ENCODE peak calls at places on chromosomes 1 and 21, in four cellular contexts. I is HepG2, E is GM12878, S is K562. Q is an unnamed sample.

GRCh38 chr1:153277852-153278251 is 18.4 kb downstream of the LORICRIN start:
- DNase-seq in I (peak), E (no peak), S (peak), Q (peak)

GRCh38 chr1:109399326-109399957 is 1.7 kb upstream of the SORT1 start:
- DNase-seq in I (peak), E (no peak), S (peak), Q (no peak)

GRCh38 chr1:99598738-99599411 is 47.0 kb upstream of the PALMD start:
- DNase-seq in I (no peak), E (no peak), S (peak), Q (no peak)

GRCh38 chr1:25487628-25488027 is 55.8 kb upstream of the LDLRAP1 start:
- DNase-seq in I (peak), E (no peak), S (peak), Q (no peak)

GRCh38 chr1:37808369-37809319 is 636 bp upstream of the YRDC start:
- DNase-seq in I (no peak), E (no peak), S (peak), Q (peak)

GRCh38 chr21:25837545-25838263 is 102.9 kb downstream of the GABPA start:
- DNase-seq in I (no peak), E (no peak), S (no peak), Q (no peak)

GRCh38 chr1:91478693-91479234 is 21.9 kb upstream of the CDC7 start:
- DNase-seq in I (no peak), E (no peak), S (no peak), Q (no peak)

GRCh38 chr1:56123421-56123820 is 455.9 kb downstream of the PLPP3 start:
- DNase-seq in I (no peak), E (no peak), S (no peak), Q (no peak)

GRCh38 chr1:154856049-154856448 is 14.0 kb downstream of the KCNN3 start:
- DNase-seq in I (no peak), E (no peak), S (no peak), Q (peak)

GRCh38 chr1:6614019-6614952 is 755 bp downstream of the PHF13 start:
- DNase-seq in I (no peak), E (no peak), S (peak), Q (peak)

GRCh38 chr21:28247454-28248020 is 745.1 kb downstream of the LTN1 start:
- DNase-seq in I (no peak), E (no peak), S (no peak), Q (no peak)

GRCh38 chr1:207309775-207310273 is 11.7 kb upstream of the CD55 start:
- DNase-seq in I (peak), E (no peak), S (peak), Q (no peak)

GRCh38 chr1:86233406-86233805 is 76.8 kb upstream of the COL24A1 start:
- DNase-seq in I (no peak), E (no peak), S (no peak), Q (no peak)

GRCh38 chr1:213996320-213997022 is 8.7 kb downstream of the PROX1 start:
- DNase-seq in I (no peak), E (no peak), S (no peak), Q (no peak)

GRCh38 chr1:197876894-197877293 is 25.5 kb upstream of the C1orf53 start:
- DNase-seq in I (no peak), E (no peak), S (no peak), Q (no peak)

GRCh38 chr1:55695151-55695550 is 480.0 kb upstream of the USP24 start:
- DNase-seq in I (no peak), E (no peak), S (no peak), Q (no peak)

GRCh38 chr21:37546949-37547614 is 180.5 kb downstream of the DYRK1A start:
- DNase-seq in I (no peak), E (no peak), S (peak), Q (no peak)

GRCh38 chr1:100400332-100400933 is 48.1 kb downstream of the CDC14A start:
- DNase-seq in I (peak), E (no peak), S (peak), Q (no peak)

GRCh38 chr1:244454412-244454811 is 2.7 kb upstream of the ADSS2 start:
- DNase-seq in I (no peak), E (no peak), S (no peak), Q (no peak)

GRCh38 chr1:185342672-185343259 is 25.7 kb upstream of the IVNS1ABP start:
- DNase-seq in I (peak), E (no peak), S (no peak), Q (no peak)

GRCh38 chr1:228782662-228783414 is 47.6 kb downstream of the RHOU start:
- DNase-seq in I (peak), E (no peak), S (no peak), Q (no peak)

GRCh38 chr1:41683681-41684500 is 199.4 kb upstream of the EDN2 start:
- DNase-seq in I (no peak), E (no peak), S (peak), Q (no peak)

GRCh38 chr1:940121-941026 is 16.7 kb downstream of the SAMD11 start:
- DNase-seq in I (peak), E (no peak), S (peak), Q (no peak)

GRCh38 chr1:22250724-22251123 is 107.8 kb upstream of the WNT4 start:
- DNase-seq in I (no peak), E (no peak), S (no peak), Q (no peak)

GRCh38 chr1:221724931-221725605 is 16.8 kb downstream of the DUSP10 start:
- DNase-seq in I (no peak), E (no peak), S (no peak), Q (no peak)

GRCh38 chr21:29194847-29195246 is 64.4 kb downstream of the MAP3K7CL start:
- DNase-seq in I (peak), E (no peak), S (no peak), Q (no peak)

GRCh38 chr1:201488817-201489581 is 17.9 kb downstream of the CSRP1 start:
- DNase-seq in I (no peak), E (no peak), S (no peak), Q (no peak)

GRCh38 chr1:239997160-239997514 is 94.5 kb upstream of the FMN2 start:
- DNase-seq in I (no peak), E (no peak), S (no peak), Q (no peak)

GRCh38 chr1:24888971-24889670 is 41.0 kb downstream of the RUNX3 start:
- DNase-seq in I (no peak), E (no peak), S (no peak), Q (no peak)

GRCh38 chr21:25635310-25635709 is 3.7 kb upstream of the JAM2 start:
- DNase-seq in I (no peak), E (no peak), S (peak), Q (no peak)

GRCh38 chr1:211328866-211329265 is 2.2 kb downstream of the TRAF5 start:
- DNase-seq in I (no peak), E (no peak), S (no peak), Q (no peak)

GRCh38 chr1:156813750-156814570 is 2.7 kb downstream of the SH2D2A start:
- DNase-seq in I (peak), E (no peak), S (peak), Q (peak)

GRCh38 chr1:192357904-192358303 is 41.1 kb downstream of the RGS21 start:
- DNase-seq in I (no peak), E (no peak), S (no peak), Q (no peak)

GRCh38 chr1:119968068-119968492 is 71.8 kb upstream of the ADAM30 start:
- DNase-seq in I (peak), E (peak), S (peak), Q (peak)

GRCh38 chr1:6040859-6041415 is 4.8 kb upstream of the KCNAB2 start:
- DNase-seq in I (no peak), E (no peak), S (no peak), Q (no peak)

GRCh38 chr1:4778056-4778455 is 123.6 kb downstream of the AJAP1 start:
- DNase-seq in I (no peak), E (no peak), S (peak), Q (no peak)

GRCh38 chr1:225746361-225747179 is 31.1 kb upstream of the SRP9 start:
- DNase-seq in I (peak), E (no peak), S (no peak), Q (peak)

GRCh38 chr1:169486281-169486904 is 649 bp upstream of the SLC19A2 start:
- DNase-seq in I (no peak), E (no peak), S (peak), Q (no peak)

GRCh38 chr1:169484683-169485426 is 889 bp downstream of the SLC19A2 start:
- DNase-seq in I (peak), E (no peak), S (peak), Q (no peak)

GRCh38 chr1:169484107-169484506 is 1.6 kb downstream of the SLC19A2 start:
- DNase-seq in I (no peak), E (no peak), S (peak), Q (no peak)

GRCh38 chr1:169485427-169486280 is at the start of gene SLC19A2:
- DNase-seq in I (peak), E (peak), S (peak), Q (peak)

GRCh38 chr1:169483500-169483966 is 2.2 kb downstream of the SLC19A2 start:
- DNase-seq in I (peak), E (no peak), S (peak), Q (no peak)
- TF ChIP-seq ETV6 in I (no peak), E (no peak), S (no peak), Q (no peak)

GRCh38 chr21:39004776-39005605 is 178.3 kb downstream of the PSMG1 start:
- DNase-seq in I (no peak), E (no peak), S (no peak), Q (no peak)
- TF ChIP-seq ETV6 in I (no peak), E (no peak), S (no peak), Q (no peak)

DNA sequence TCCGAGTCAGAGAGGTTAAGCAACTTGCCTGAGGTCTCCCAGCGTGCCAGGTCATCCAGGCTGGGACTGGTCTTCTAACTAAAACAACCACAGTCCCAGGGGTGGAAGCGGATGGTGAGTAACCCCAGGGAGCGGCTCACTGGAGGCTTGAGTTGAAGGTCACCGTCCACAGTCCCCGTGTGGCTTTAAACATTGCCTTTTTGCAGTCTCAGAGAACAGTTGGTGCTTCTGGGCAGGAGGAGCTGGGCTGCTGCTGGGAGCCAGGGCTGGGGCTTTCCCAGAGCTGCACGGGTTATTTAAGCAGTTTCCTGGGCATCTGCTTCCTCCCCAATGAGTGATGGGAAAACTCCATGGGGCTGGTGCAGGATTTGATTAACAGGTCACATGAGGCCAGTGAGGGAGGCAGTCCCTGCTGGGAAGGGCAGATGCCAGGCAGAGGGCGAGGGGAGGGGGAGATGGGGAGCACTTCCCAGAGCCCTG is 12.3 kb downstream of the ARHGEF10L start:
- DNase-seq in I (no peak), E (no peak), S (no peak), Q (no peak)
- TF ChIP-seq ETV6 in I (no peak), E (no peak), S (no peak), Q (no peak)

DNA sequence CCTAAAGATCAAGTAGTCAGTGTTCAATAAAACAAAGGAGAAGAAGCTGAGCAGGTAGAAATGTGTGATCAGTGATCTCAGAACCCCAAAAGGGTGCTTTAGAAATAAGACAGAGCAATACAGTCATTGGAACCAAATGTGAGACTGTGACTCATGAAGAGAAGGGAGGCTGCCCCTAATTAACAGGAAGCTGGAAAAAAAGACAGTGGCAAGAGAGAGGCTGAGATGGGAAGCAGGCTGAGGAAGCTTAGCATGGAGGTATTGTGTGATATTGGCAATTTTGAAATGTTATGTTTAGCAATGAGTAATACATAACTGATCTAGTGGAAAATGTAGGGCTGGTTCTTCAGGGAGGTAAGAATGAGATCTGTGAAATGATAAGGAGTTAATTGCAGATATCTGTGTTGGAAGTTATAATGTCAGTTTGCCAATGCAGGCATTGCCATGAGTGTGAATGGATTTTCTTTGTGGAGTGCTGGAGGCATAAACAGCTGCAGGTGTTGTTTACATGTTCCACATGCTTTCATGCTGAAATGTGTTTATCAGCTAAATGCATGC is 90.6 kb upstream of the CACNA1E start:
- DNase-seq in I (no peak), E (no peak), S (no peak), Q (no peak)
- TF ChIP-seq ETV6 in I (no peak), E (no peak), S (no peak), Q (no peak)

GRCh38 chr1:231241751-231242150 is 739 bp downstream of the GNPAT start:
- DNase-seq in I (no peak), E (no peak), S (peak), Q (no peak)
- TF ChIP-seq ETV6 in I (no peak), E (no peak), S (no peak), Q (no peak)